ENCODE peak calls at places on chromosomes 12 and 14, in seven cellular contexts. A is bronchial epithelial cell, S is NCI-H2227 treated with DMSO at 0.1 percent for 48 hours, P is HFF-Myc, Z is sciatic nerve, W is osteocyte, V is fibroblast of lung. J is an unnamed sample.

GRCh38 chr12:103399986-103400385 is 95.8 kb downstream of the C12orf42 start:
- DNase-seq in A (no peak), S (no peak), P (no peak), Z (no peak), W (no peak), V (no peak), J (no peak)

GRCh38 chr14:47300801-47301200 is 374.6 kb downstream of the MDGA2 start:
- DNase-seq in A (no peak), S (no peak), P (no peak), Z (no peak), W (no peak), V (no peak), J (no peak)

GRCh38 chr12:10223208-10223607 is 10.5 kb downstream of the GABARAPL1 start:
- DNase-seq in A (no peak), S (no peak), P (no peak), Z (no peak), W (no peak), V (no peak), J (no peak)

GRCh38 chr14:56339855-56340701 is 221.9 kb downstream of the PELI2 start:
- DNase-seq in A (peak), S (peak), P (peak), Z (peak), W (no peak), V (peak), J (peak)

GRCh38 chr12:3257411-3257810 is 180.2 kb downstream of the TSPAN9 start:
- DNase-seq in A (no peak), S (peak), P (no peak), Z (no peak), W (no peak), V (no peak), J (no peak)

GRCh38 chr12:114504311-114504710 is 98.4 kb upstream of the TBX5 start:
- DNase-seq in A (no peak), S (no peak), P (peak), Z (no peak), W (no peak), V (peak), J (no peak)

GRCh38 chr12:131927110-131928079 is 1.7 kb upstream of the PUS1 start:
- DNase-seq in A (no peak), S (no peak), P (no peak), Z (no peak), W (no peak), V (no peak), J (peak)

GRCh38 chr12:79420146-79420618 is 270.6 kb downstream of the PAWR start:
- DNase-seq in A (peak), S (no peak), P (peak), Z (no peak), W (no peak), V (peak), J (no peak)

GRCh38 chr12:75814856-75815754 is 216.5 kb downstream of the PHLDA1 start:
- DNase-seq in A (peak), S (peak), P (peak), Z (no peak), W (no peak), V (peak), J (no peak)

GRCh38 chr12:24919346-24920001 is 29.4 kb downstream of the BCAT1 start:
- DNase-seq in A (no peak), S (no peak), P (no peak), Z (no peak), W (no peak), V (no peak), J (no peak)

GRCh38 chr12:116806845-116807440 is 68.8 kb downstream of the RNFT2 start:
- DNase-seq in A (no peak), S (no peak), P (no peak), Z (no peak), W (no peak), V (peak), J (no peak)

GRCh38 chr14:21868442-21869046 is 194.9 kb upstream of the OR4E1 start:
- DNase-seq in A (peak), S (no peak), P (peak), Z (no peak), W (no peak), V (peak), J (no peak)

GRCh38 chr12:114976959-114977358 is 293.0 kb upstream of the TBX3 start:
- DNase-seq in A (peak), S (no peak), P (no peak), Z (no peak), W (no peak), V (peak), J (no peak)

GRCh38 chr12:51181558-51181957 is 8.6 kb upstream of the TFCP2 start:
- DNase-seq in A (no peak), S (no peak), P (no peak), Z (no peak), W (no peak), V (no peak), J (peak)

GRCh38 chr14:98290596-98290995 is 981.4 kb downstream of the BCL11B start:
- DNase-seq in A (peak), S (no peak), P (no peak), Z (no peak), W (no peak), V (no peak), J (no peak)

GRCh38 chr12:54991161-54991991 is 6.8 kb upstream of the TESPA1 start:
- DNase-seq in A (no peak), S (no peak), P (no peak), Z (no peak), W (no peak), V (no peak), J (no peak)

GRCh38 chr14:20019257-20019865 is at the start of gene OR4K14:
- DNase-seq in A (no peak), S (no peak), P (no peak), Z (no peak), W (no peak), V (no peak), J (no peak)

GRCh38 chr12:92261692-92262091 is 116.0 kb upstream of the BTG1 start:
- DNase-seq in A (no peak), S (no peak), P (no peak), Z (no peak), W (no peak), V (no peak), J (no peak)

GRCh38 chr12:48618541-48618940 is 48.7 kb upstream of the LALBA start:
- DNase-seq in A (peak), S (peak), P (peak), Z (peak), W (no peak), V (peak), J (peak)

GRCh38 chr12:98352218-98352811 is 163.1 kb upstream of the TMPO start:
- DNase-seq in A (peak), S (no peak), P (peak), Z (no peak), W (no peak), V (peak), J (no peak)

GRCh38 chr12:6294533-6295186 is 15.8 kb upstream of the PLEKHG6 start:
- DNase-seq in A (peak), S (no peak), P (no peak), Z (no peak), W (no peak), V (no peak), J (no peak)

GRCh38 chr12:12338528-12339168 is 11.4 kb downstream of the MANSC1 start:
- DNase-seq in A (peak), S (no peak), P (no peak), Z (no peak), W (no peak), V (no peak), J (no peak)

GRCh38 chr12:41509655-41510054 is 321.5 kb downstream of the PDZRN4 start:
- DNase-seq in A (no peak), S (no peak), P (no peak), Z (no peak), W (no peak), V (no peak), J (no peak)

GRCh38 chr12:64650762-64651161 is 40.5 kb downstream of the RASSF3 start:
- DNase-seq in A (peak), S (no peak), P (no peak), Z (no peak), W (no peak), V (no peak), J (no peak)

GRCh38 chr12:51449569-51450246 is 25.1 kb downstream of the SLC4A8 start:
- DNase-seq in A (peak), S (no peak), P (peak), Z (no peak), W (no peak), V (no peak), J (no peak)

GRCh38 chr12:66708704-66709443 is 30.0 kb upstream of the GRIP1 start:
- DNase-seq in A (peak), S (no peak), P (no peak), Z (no peak), W (no peak), V (peak), J (no peak)